ENCODE peak calls at places on chromosomes 3 and 15, in four cellular contexts. R, K, J and D are unnamed samples.

GRCh38 chr3:42780892-42781700 is 8.0 kb upstream of the CCDC13 start:
- DNase-seq in R (no peak), K (no peak), J (no peak), D (no peak)

GRCh38 chr15:39583586-39584265 is 2.8 kb downstream of the THBS1 start:
- DNase-seq in R (no peak), K (no peak), J (no peak), D (peak)

GRCh38 chr3:30222436-30222835 is 384.0 kb upstream of the TGFBR2 start:
- DNase-seq in R (no peak), K (no peak), J (no peak), D (no peak)

GRCh38 chr15:69909719-69910444 is 187.8 kb downstream of the TLE3 start:
- DNase-seq in R (no peak), K (no peak), J (no peak), D (no peak)

GRCh38 chr15:24944939-24945338 is 9.8 kb upstream of the SNRPN start:
- DNase-seq in R (no peak), K (no peak), J (no peak), D (no peak)

GRCh38 chr3:51396401-51396800 is 5.3 kb downstream of the RBM15B start:
- DNase-seq in R (no peak), K (peak), J (no peak), D (no peak)

GRCh38 chr15:87387681-87388240 is 868.8 kb downstream of the NTRK3 start:
- DNase-seq in R (no peak), K (no peak), J (no peak), D (no peak)

GRCh38 chr3:71581451-71581980 is 2.0 kb downstream of the FOXP1 start:
- DNase-seq in R (peak), K (peak), J (peak), D (no peak)

GRCh38 chr15:34341922-34342736 is 807 bp downstream of the NOP10 start:
- DNase-seq in R (no peak), K (peak), J (no peak), D (no peak)

GRCh38 chr15:85421116-85421925 is 40.9 kb downstream of the AKAP13 start:
- DNase-seq in R (no peak), K (no peak), J (no peak), D (no peak)

GRCh38 chr3:143099213-143099612 is 20.4 kb upstream of the CHST2 start:
- DNase-seq in R (no peak), K (no peak), J (no peak), D (no peak)

GRCh38 chr3:11662392-11662990 is 18.8 kb upstream of the VGLL4 start:
- DNase-seq in R (no peak), K (no peak), J (no peak), D (no peak)

GRCh38 chr3:13164893-13165492 is 91.8 kb upstream of the IQSEC1 start:
- DNase-seq in R (no peak), K (no peak), J (no peak), D (no peak)

GRCh38 chr3:182671942-182672341 is 121.4 kb upstream of the ATP11B start:
- DNase-seq in R (no peak), K (no peak), J (no peak), D (peak)

GRCh38 chr15:69265347-69265955 is 33.3 kb upstream of the PAQR5 start:
- DNase-seq in R (no peak), K (no peak), J (no peak), D (no peak)

GRCh38 chr3:149720918-149721317 is 31.4 kb downstream of the COMMD2 start:
- DNase-seq in R (no peak), K (no peak), J (no peak), D (no peak)

GRCh38 chr15:52278636-52279367 is 16.8 kb downstream of the MYO5C start:
- DNase-seq in R (no peak), K (peak), J (no peak), D (no peak)

GRCh38 chr15:68994149-68994548 is 20.3 kb upstream of the NOX5 start:
- DNase-seq in R (no peak), K (peak), J (no peak), D (peak)

GRCh38 chr15:33226559-33227181 is 32.2 kb upstream of the FMN1 start:
- DNase-seq in R (peak), K (no peak), J (no peak), D (no peak)

GRCh38 chr3:72887378-72887722 is 496 bp upstream of the GXYLT2 start:
- DNase-seq in R (no peak), K (no peak), J (no peak), D (no peak)

GRCh38 chr3:100753846-100754245 is 44.6 kb downstream of the TFG start:
- DNase-seq in R (no peak), K (no peak), J (no peak), D (no peak)

GRCh38 chr15:45106002-45106790 is 7.8 kb downstream of the DUOX2 start:
- DNase-seq in R (no peak), K (peak), J (no peak), D (no peak)
- TF ChIP-seq CTCF in R (no peak), K (no peak), J (no peak), D (no peak)

GRCh38 chr3:2153047-2153446 is 54.4 kb downstream of the CNTN4 start:
- DNase-seq in R (no peak), K (no peak), J (no peak), D (no peak)

GRCh38 chr3:2154596-2154995 is 55.9 kb downstream of the CNTN4 start:
- DNase-seq in R (no peak), K (no peak), J (no peak), D (no peak)

GRCh38 chr3:2156244-2156847 is 57.7 kb downstream of the CNTN4 start:
- DNase-seq in R (peak), K (no peak), J (no peak), D (no peak)

DNA sequence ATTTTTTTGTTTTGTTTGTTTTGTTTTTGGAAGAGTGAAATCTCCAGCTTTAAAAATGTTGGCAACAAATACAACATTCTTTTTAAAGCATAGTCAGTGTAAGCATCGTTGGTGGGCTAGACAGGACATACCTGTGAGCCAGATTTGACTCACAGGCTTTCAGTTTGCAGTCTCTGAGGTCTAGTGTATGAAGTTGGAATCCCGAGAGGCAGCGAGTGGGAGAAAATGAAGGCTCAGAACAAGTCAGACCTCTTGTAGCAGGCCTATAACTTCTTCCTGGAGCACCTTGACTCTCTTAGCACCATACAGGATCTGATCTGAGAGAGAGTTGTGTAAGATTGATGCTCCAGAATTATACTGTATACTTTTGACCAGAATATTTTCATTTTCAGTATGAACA is 60.2 kb downstream of the CNTN4 start:
- DNase-seq in R (no peak), K (no peak), J (no peak), D (no peak)
- H3K4me3 ChIP-seq in R (no peak), K (no peak), J (no peak), D (no peak)

GRCh38 chr3:188830955-188831354 is 340.8 kb upstream of the TPRG1 start:
- DNase-seq in R (no peak), K (no peak), J (no peak), D (no peak)
- TF ChIP-seq CTCF in R (no peak), K (no peak), J (no peak), D (no peak)

DNA sequence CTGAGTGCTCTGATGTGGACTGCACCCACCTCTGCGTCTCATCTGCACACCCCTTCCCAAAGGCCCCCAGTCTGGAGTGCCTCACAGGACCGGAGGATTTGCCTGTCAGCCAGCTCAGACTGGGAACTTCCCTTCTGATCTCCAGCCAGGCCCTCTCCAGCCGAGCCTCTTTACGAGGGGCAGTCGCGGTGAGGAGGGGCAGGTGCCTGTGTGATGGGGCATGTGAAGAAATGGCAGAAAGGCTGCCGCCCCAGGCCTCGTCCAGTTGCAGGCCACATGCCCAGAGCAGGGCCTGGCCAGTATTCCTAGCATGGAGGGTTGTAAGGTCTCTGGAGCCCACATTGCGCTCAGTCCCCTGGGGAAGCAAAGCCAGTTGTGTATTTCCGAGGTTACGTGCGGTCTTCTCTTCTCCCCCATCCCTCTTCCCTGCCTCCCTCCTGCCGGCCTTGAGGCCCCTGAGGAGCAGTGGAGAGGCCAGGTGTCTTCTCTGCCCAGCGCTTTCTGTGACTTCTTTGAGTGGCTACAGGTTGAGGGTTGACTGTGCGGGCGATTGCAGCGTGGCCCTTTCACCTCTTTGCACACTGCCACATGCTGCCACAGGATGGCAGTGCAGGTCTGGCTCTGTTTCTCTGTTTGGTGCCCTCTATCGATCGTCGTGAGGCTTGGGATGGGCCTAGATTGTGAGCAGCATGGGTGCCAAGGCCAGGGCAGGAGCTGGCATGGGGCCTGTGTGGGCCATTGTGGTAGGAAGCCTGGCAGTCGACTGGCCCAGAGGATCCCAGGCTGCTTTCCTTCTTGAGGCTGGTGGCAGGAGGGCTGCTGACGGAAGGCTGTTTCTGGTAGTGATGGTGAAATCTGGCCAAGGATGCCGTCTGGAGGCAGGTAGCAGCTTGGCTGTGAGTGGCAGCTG is 5.3 kb downstream of the CLK3 start:
- DNase-seq in R (peak), K (peak), J (peak), D (no peak)
- H3K4me3 ChIP-seq in R (no peak), K (no peak), J (no peak), D (no peak)

DNA sequence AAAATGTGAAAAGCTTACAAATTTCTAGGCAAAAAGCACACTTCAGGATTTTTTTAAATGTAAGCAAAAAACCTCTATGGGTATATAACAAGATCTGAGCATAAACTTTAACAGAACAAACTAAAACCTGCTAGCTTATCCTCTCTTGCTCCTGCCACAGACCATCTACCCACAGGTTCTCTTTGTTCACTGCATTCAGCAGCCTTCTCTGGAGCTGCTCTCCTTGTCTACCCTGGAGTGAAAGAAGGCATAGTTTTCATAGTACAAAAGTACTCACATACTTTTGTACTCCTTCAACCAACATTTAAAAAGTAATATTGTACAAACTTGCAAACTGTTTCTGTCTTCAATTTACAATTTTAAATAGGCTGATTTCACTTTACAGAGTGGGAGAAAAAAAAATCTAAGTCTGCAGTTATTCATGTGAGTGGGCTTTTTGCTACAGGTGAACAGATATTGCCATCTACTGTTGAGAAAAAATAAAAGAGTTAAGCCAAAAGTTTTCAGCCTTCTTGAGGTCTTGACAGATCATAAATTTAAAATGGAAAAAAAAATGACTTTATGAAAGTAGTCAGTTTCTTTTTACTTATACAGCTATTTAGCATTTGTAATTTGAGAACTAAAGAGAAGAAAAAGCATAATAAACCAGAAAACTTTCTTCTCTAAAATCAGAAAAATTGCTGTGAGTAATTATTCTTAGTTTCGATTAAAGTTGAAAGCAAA is 20.4 kb downstream of the TERC start:
- DNase-seq in R (no peak), K (no peak), J (no peak), D (no peak)
- TF ChIP-seq CTCF in R (peak), K (no peak), J (no peak), D (no peak)

GRCh38 chr3:145176907-145177306 is 984.1 kb downstream of the PLOD2 start:
- DNase-seq in R (no peak), K (no peak), J (no peak), D (no peak)

GRCh38 chr3:145188079-145188785 is 972.8 kb downstream of the PLOD2 start:
- DNase-seq in R (no peak), K (no peak), J (no peak), D (no peak)

GRCh38 chr3:145183261-145183660 is 977.7 kb downstream of the PLOD2 start:
- DNase-seq in R (no peak), K (no peak), J (no peak), D (no peak)

GRCh38 chr3:145182196-145182911 is 978.6 kb downstream of the PLOD2 start:
- DNase-seq in R (no peak), K (no peak), J (no peak), D (no peak)
- H3K4me3 ChIP-seq in R (no peak), K (no peak), J (no peak), D (no peak)

GRCh38 chr15:72858205-72858604 is 74.6 kb upstream of the ADPGK start:
- DNase-seq in R (no peak), K (no peak), J (no peak), D (no peak)

GRCh38 chr15:72856549-72857040 is 73.0 kb upstream of the ADPGK start:
- DNase-seq in R (no peak), K (peak), J (no peak), D (no peak)

GRCh38 chr15:72859023-72859756 is 75.6 kb upstream of the ADPGK start:
- DNase-seq in R (no peak), K (peak), J (no peak), D (no peak)

GRCh38 chr15:72855791-72856190 is 72.2 kb upstream of the ADPGK start:
- DNase-seq in R (no peak), K (peak), J (no peak), D (no peak)

DNA sequence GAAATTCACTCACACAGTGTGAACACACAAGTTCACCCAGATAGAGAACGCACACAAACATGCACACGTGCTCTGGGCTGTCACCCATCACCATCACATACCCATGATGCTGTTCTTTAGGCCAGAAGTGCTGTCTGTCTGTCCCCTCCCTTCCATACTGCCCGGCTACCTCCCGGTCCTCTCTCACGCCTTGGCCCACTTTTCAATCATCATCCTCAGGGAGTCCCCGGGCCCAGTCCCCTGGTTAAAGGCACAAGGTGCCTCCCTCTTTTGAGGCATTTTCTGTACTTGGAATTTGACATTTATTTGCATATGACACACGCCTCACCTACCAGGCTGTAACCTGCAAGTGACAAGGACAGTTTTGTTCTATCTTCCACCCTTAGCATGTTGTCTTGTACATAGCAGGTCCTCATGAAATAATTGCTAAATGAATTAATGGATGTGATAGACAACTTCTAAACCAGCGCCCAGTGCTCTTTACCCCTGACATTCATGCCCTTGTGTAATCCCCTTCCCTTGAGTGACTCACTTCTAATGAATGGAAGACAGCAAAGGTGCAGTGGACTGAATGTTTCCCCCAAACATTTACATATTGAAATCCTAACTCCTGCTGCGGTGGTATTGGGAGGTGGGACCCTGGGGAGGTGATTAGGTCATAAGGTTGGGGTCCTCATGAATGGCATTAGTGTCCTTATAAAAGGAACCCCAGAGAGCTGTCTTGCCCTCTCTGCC is 73.9 kb upstream of the ADPGK start:
- DNase-seq in R (no peak), K (no peak), J (no peak), D (no peak)
- TF ChIP-seq CTCF in R (no peak), K (no peak), J (no peak), D (no peak)

GRCh38 chr3:47854267-47854666 is 51.3 kb downstream of the DHX30 start:
- DNase-seq in R (no peak), K (no peak), J (no peak), D (no peak)

GRCh38 chr3:47851888-47852603 is 49.1 kb downstream of the DHX30 start:
- DNase-seq in R (no peak), K (no peak), J (no peak), D (no peak)

GRCh38 chr3:47850803-47851417 is 48.0 kb downstream of the DHX30 start:
- DNase-seq in R (no peak), K (no peak), J (no peak), D (no peak)

GRCh38 chr3:47854720-47855455 is 52.0 kb downstream of the DHX30 start:
- DNase-seq in R (no peak), K (no peak), J (no peak), D (no peak)

DNA sequence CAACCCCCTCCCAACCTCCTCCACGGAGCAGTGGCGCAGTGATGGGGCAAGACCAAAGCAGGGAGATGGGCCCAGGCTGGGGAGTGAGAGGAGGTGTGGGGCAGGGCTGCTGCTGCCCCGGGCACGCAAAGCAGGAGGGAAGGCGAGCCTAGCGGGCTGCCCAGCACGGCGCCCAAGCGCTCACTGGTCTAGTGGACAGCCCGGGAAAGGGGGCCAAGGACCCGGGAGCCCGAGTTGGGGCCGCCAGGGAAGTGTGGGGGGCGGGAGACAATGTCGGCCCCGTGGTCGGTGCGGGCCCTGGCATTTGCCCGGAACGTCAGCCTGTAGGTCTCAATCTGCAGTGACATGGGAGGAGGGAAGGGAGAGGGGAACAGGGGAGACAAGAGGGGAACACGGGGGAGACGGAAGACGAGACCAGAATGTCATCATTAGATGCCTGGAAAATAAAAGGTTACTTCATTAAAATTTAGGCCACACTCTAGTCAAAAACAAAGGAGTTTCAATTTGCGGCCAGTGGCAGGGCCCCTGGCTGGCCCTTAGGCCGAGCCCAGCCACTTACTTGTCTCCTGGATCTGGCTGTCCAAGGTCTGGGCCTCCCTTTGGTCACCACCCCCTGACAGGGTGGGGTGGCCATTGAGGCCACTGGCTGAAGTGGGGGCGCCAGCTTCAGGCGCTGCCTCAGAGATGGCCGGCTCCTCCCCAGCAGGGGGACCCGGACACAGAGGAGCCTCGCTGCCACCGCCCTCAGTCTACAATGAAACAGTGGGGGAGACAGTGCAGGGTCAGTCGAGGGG is 49.9 kb downstream of the DHX30 start:
- DNase-seq in R (no peak), K (no peak), J (no peak), D (no peak)
- H3K4me3 ChIP-seq in R (no peak), K (no peak), J (no peak), D (no peak)